ENCODE peak calls at places on chromosomes 11 and 22, in four cellular contexts. D is sigmoid colon, I is H1, U is Panc1. K is an unnamed sample. For H3K4me1, the result is how much of the 10 kb centered on the place peaks cover.

GRCh38 chr11:6336293-6336692 is 16.0 kb upstream of the CAVIN3 start:
- DNase-seq in D (no peak), I (no peak), U (no peak), K (no peak)

GRCh38 chr22:50218996-50219727 is 18.4 kb downstream of the SELENOO start:
- DNase-seq in D (peak), I (peak), U (no peak), K (peak)

GRCh38 chr22:20440637-20441591 is 3.3 kb upstream of the SCARF2 start:
- DNase-seq in D (peak), I (no peak), U (no peak), K (no peak)

GRCh38 chr11:9264381-9265210 is 554 bp downstream of the DENND5A start:
- DNase-seq in D (peak), I (peak), U (no peak), K (peak)

GRCh38 chr11:104968856-104969776 is 742 bp upstream of the CASP4 start:
- DNase-seq in D (no peak), I (peak), U (peak), K (peak)

GRCh38 chr11:126833020-126833419 is 167.6 kb downstream of the KIRREL3 start:
- DNase-seq in D (no peak), I (no peak), U (no peak), K (no peak)

GRCh38 chr22:49545606-49546005 is 282.1 kb downstream of the BRD1 start:
- DNase-seq in D (peak), I (no peak), U (no peak), K (no peak)

GRCh38 chr11:60831501-60832079 is 10.3 kb upstream of the CCDC86 start:
- DNase-seq in D (no peak), I (no peak), U (no peak), K (no peak)

GRCh38 chr11:96290631-96291030 is 52.4 kb downstream of the MAML2 start:
- DNase-seq in D (no peak), I (no peak), U (no peak), K (no peak)
- H3K4me1 ChIP-seq in D (under half), I (under half), U (under half), K (under half)

GRCh38 chr11:102564110-102564509 is 33.6 kb upstream of the MMP7 start:
- DNase-seq in D (no peak), I (no peak), U (peak), K (no peak)

GRCh38 chr11:102559839-102560238 is 29.3 kb upstream of the MMP7 start:
- DNase-seq in D (no peak), I (no peak), U (no peak), K (no peak)

GRCh38 chr11:102561636-102562035 is 31.1 kb upstream of the MMP7 start:
- DNase-seq in D (no peak), I (no peak), U (no peak), K (no peak)

GRCh38 chr11:102555091-102555490 is 24.5 kb upstream of the MMP7 start:
- DNase-seq in D (no peak), I (no peak), U (no peak), K (no peak)

DNA sequence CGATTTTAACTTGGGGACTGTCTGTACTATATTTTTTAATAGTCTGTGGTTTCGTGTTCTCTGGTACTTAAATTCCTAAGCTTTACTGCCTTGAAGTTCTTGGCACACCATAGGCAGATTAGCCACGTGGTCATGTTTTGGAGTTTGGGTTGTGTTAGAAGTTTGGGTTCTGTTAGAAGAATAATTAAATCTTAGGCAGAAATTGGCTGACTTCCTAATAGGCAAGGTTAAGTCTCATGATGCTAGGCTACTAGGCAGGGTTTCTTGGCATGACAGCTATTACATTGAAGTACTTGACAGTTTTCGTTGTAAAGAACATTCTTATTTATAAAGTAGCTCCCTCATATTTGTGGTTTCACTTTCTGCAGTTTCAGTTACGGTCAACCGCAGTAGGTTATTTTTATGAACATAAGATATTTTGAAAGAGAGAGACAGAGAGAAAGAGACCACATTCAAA is 30.0 kb upstream of the MMP7 start:
- DNase-seq in D (peak), I (no peak), U (no peak), K (peak)
- TF ChIP-seq POLR2AphosphoS5 in D (no peak), I (no peak), U (no peak), K (peak)

GRCh38 chr11:46351606-46352005 is 4.3 kb downstream of the DGKZ start:
- DNase-seq in D (no peak), I (no peak), U (no peak), K (no peak)

GRCh38 chr11:46351148-46351547 is 3.9 kb downstream of the DGKZ start:
- DNase-seq in D (no peak), I (no peak), U (no peak), K (no peak)

GRCh38 chr11:46348986-46349401 is 1.7 kb downstream of the DGKZ start:
- DNase-seq in D (no peak), I (no peak), U (no peak), K (no peak)

GRCh38 chr11:46352063-46352841 is 5.0 kb downstream of the DGKZ start:
- DNase-seq in D (no peak), I (peak), U (no peak), K (no peak)

GRCh38 chr11:46350695-46351094 is 3.4 kb downstream of the DGKZ start:
- DNase-seq in D (no peak), I (no peak), U (no peak), K (no peak)
- H3K4me1 ChIP-seq in D (under half), I (under half), U (under half), K (under half)

DNA sequence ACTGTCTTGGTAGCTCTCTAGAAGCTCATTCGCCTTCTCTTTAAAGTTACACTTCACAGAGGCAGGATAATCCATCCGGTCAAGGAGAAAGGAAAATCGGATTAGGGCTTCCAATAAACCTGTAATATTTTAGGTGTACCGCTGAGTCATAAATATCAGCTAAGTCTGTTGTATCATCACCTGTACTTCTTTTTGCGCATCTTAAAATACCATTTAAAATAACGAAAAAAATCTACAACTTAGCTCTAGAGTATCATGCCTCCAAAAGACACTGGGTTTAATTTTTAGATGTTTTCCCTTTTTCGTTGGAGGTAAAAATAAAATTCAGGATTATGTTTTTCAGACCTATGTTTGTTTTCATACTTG is 41.5 kb upstream of the INCENP start:
- DNase-seq in D (no peak), I (no peak), U (no peak), K (no peak)
- TF ChIP-seq POLR2AphosphoS5 in D (no peak), I (no peak), U (no peak), K (no peak)

GRCh38 chr22:24540470-24540869 is 14.5 kb downstream of the GUCD1 start:
- DNase-seq in D (no peak), I (no peak), U (no peak), K (no peak)
- H3K4me1 ChIP-seq in D (under half), I (under half), U (under half), K (under half)

DNA sequence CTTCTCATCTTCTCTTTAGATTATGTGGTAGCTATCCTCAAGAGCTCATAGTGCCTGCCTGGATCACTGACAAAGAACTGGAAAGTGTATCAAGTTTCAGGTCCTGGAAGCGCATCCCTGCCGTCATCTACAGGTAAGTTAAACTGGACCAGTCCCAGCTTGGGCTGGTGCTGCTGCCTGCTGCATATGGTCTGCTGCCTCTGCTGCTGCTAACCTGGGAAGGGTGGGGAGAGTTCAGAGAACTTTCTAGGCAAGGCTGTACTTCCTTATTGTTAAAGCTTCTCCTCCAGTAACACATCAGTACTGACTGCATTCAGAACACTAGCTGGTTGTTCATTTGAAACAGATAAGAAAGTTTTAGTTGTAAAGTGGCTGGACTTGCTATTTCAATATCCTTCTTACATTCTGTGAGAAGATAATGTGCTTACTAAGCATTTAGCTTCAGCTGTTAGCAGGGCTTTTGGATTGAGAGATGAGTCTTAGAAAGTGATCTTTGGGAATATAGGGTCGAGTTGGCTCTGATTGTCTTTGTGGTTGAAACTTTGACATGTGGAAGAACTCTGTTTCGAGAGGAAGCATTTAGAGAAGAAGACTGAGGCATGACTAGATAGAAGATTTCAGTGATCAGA is 77.3 kb upstream of the HORMAD2 start:
- DNase-seq in D (no peak), I (no peak), U (no peak), K (no peak)
- TF ChIP-seq POLR2AphosphoS5 in D (no peak), I (no peak), U (no peak), K (no peak)

GRCh38 chr11:73389902-73390301 is 13.7 kb downstream of the RELT start:
- DNase-seq in D (no peak), I (no peak), U (no peak), K (no peak)
- H3K4me1 ChIP-seq in D (under half), I (under half), U (under half), K (under half)

K was measured in prostate gland.